ENCODE peak calls at places on chromosome 2, in six cellular contexts. K is ascending aorta, T is cardiac fibroblast, M is epithelial cell of esophagus, N is left ventricle myocardium inferior, J is tibial nerve. O is an unnamed sample.

GRCh38 chr2:215359576-215359922 is 47.7 kb downstream of the ATIC start:
- DNase-seq in K (no peak), T (no peak), M (no peak), N (no peak), J (no peak), O (no peak)

GRCh38 chr2:158191076-158191566 is 89.4 kb downstream of the UPP2 start:
- DNase-seq in K (no peak), T (peak; percentile 3), M (no peak), N (no peak), J (no peak), O (peak; percentile 33)

GRCh38 chr2:16553222-16553621 is 112.4 kb downstream of the CYRIA start:
- DNase-seq in K (no peak), T (peak; percentile 64), M (peak; percentile 71), N (no peak), J (no peak), O (no peak)

GRCh38 chr2:101380376-101380775 is 6.9 kb downstream of the CREG2 start:
- DNase-seq in K (no peak), T (peak; percentile 94), M (peak; percentile 95), N (peak; percentile 53), J (no peak), O (no peak)

GRCh38 chr2:223042704-223043118 is 9.3 kb upstream of the KCNE4 start:
- DNase-seq in K (no peak), T (peak; percentile 56), M (peak; percentile 85), N (no peak), J (no peak), O (no peak)

GRCh38 chr2:72579595-72580180 is 246.1 kb downstream of the EXOC6B start:
- DNase-seq in K (no peak), T (peak; percentile 73), M (peak; percentile 44), N (no peak), J (no peak), O (peak; percentile 12)

GRCh38 chr2:165003443-165004130 is 48.3 kb upstream of the SLC38A11 start:
- DNase-seq in K (no peak), T (no peak), M (no peak), N (no peak), J (no peak), O (no peak)

GRCh38 chr2:102442967-102443828 is 20.2 kb downstream of the IL18RAP start:
- DNase-seq in K (no peak), T (peak; percentile 68), M (peak; percentile 54), N (no peak), J (no peak), O (peak; percentile 60)

GRCh38 chr2:233449071-233449901 is 95.0 kb downstream of the DGKD start:
- DNase-seq in K (peak; percentile 63), T (peak; percentile 62), M (peak; percentile 53), N (no peak), J (no peak), O (no peak)

GRCh38 chr2:10186868-10187535 is 64.5 kb downstream of the RRM2 start:
- DNase-seq in K (no peak), T (no peak), M (no peak), N (no peak), J (no peak), O (no peak)

GRCh38 chr2:45607701-45608100 is 3.4 kb downstream of the SRBD1 start:
- DNase-seq in K (no peak), T (peak; percentile 45), M (peak; percentile 43), N (no peak), J (no peak), O (no peak)

GRCh38 chr2:43838560-43839267 is at the start of the genes ABCG5 and ABCG8:
- DNase-seq in K (no peak), T (no peak), M (no peak), N (no peak), J (no peak), O (no peak)

GRCh38 chr2:20356042-20356441 is 5.4 kb upstream of the PUM2 start:
- DNase-seq in K (no peak), T (peak; percentile 82), M (peak; percentile 99), N (no peak), J (no peak), O (no peak)

GRCh38 chr2:188412190-188412589 is 120.5 kb downstream of the GULP1 start:
- DNase-seq in K (no peak), T (no peak), M (no peak), N (no peak), J (no peak), O (no peak)

GRCh38 chr2:103139628-103140268 is 377.9 kb downstream of the TMEM182 start:
- DNase-seq in K (no peak), T (no peak), M (no peak), N (no peak), J (no peak), O (no peak)

GRCh38 chr2:67039058-67039457 is 358.1 kb upstream of the ETAA1 start:
- DNase-seq in K (no peak), T (no peak), M (no peak), N (no peak), J (no peak), O (no peak)

GRCh38 chr2:36802952-36803351 is 106.4 kb downstream of the VIT start:
- DNase-seq in K (no peak), T (no peak), M (no peak), N (no peak), J (no peak), O (no peak)

GRCh38 chr2:101560780-101561315 is 85.9 kb upstream of the RFX8 start:
- DNase-seq in K (no peak), T (no peak), M (no peak), N (no peak), J (no peak), O (no peak)

GRCh38 chr2:17879137-17879912 is 858 bp downstream of the KCNS3 start:
- DNase-seq in K (peak; percentile 84), T (peak; percentile 43), M (peak; percentile 81), N (peak; percentile 73), J (no peak), O (peak; percentile 46)

GRCh38 chr2:136356111-136357033 is 238.4 kb upstream of the CXCR4 start:
- DNase-seq in K (no peak), T (no peak), M (no peak), N (no peak), J (no peak), O (no peak)

GRCh38 chr2:70442301-70443077 is 111.1 kb downstream of the TGFA start:
- DNase-seq in K (no peak), T (no peak), M (peak; percentile 38), N (no peak), J (no peak), O (no peak)

GRCh38 chr2:7646661-7647060 is 729.4 kb downstream of the RNF144A start:
- DNase-seq in K (no peak), T (no peak), M (no peak), N (no peak), J (no peak), O (no peak)

GRCh38 chr2:161273038-161273760 is 35.0 kb upstream of the PSMD14 start:
- DNase-seq in K (no peak), T (peak; percentile 85), M (peak; percentile 79), N (no peak), J (no peak), O (peak; percentile 43)

GRCh38 chr2:141737463-141737862 is 393.4 kb downstream of the LRP1B start:
- DNase-seq in K (no peak), T (no peak), M (no peak), N (no peak), J (no peak), O (no peak)
- TF ChIP-seq CTCF in K (no peak), T (no peak), M (no peak), N (no peak), J (no peak), O (no peak)

GRCh38 chr2:212536385-212537310 is 2.0 kb downstream of the ERBB4 start:
- DNase-seq in K (no peak), T (no peak), M (peak; percentile 7), N (no peak), J (no peak), O (no peak)
- TF ChIP-seq CTCF in K (no peak), T (no peak), M (no peak), N (no peak), J (no peak), O (no peak)

GRCh38 chr2:202881570-202881969 is 10.0 kb upstream of the ICA1L start:
- DNase-seq in K (no peak), T (no peak), M (no peak), N (no peak), J (no peak), O (no peak)

GRCh38 chr2:202885190-202885589 is 13.6 kb upstream of the ICA1L start:
- DNase-seq in K (no peak), T (no peak), M (no peak), N (no peak), J (no peak), O (no peak)

GRCh38 chr2:202883987-202884675 is 12.6 kb upstream of the ICA1L start:
- DNase-seq in K (no peak), T (peak; percentile 68), M (no peak), N (no peak), J (no peak), O (no peak)
- TF ChIP-seq CTCF in K (no peak), T (peak; percentile 16), M (no peak), N (no peak), J (no peak), O (no peak)

GRCh38 chr2:219433666-219434467 is 776 bp upstream of the SPEG start:
- DNase-seq in K (no peak), T (peak; percentile 56), M (peak; percentile 33), N (no peak), J (no peak), O (no peak)
- TF ChIP-seq CTCF in K (peak; percentile 42), T (peak; percentile 52), M (peak; percentile 8), N (peak; percentile 46), J (no peak), O (peak; percentile 28)

O was measured in GM13977.